ENCODE peak calls at places on chromosomes 13 and 19, in nine cellular contexts. U, F, H, L, O, Z, D, S and Q are unnamed samples.

GRCh38 chr13:108572782-108573211 is 56.6 kb upstream of the MYO16 start:
- DNase-seq in U (peak), F (no peak), H (no peak), L (no peak), O (no peak), Z (no peak), D (no peak), S (no peak), Q (no peak)

GRCh38 chr13:106536244-106537034 is 977 bp upstream of the EFNB2 start:
- DNase-seq in U (peak), F (peak), H (peak), L (peak), O (peak), Z (peak), D (peak), S (peak), Q (peak)

GRCh38 chr13:95226932-95227718 is 74.1 kb downstream of the ABCC4 start:
- DNase-seq in U (no peak), F (no peak), H (no peak), L (no peak), O (peak), Z (no peak), D (no peak), S (no peak), Q (no peak)

GRCh38 chr19:6071103-6071485 is 39.2 kb downstream of the RFX2 start:
- DNase-seq in U (peak), F (no peak), H (no peak), L (peak), O (no peak), Z (no peak), D (no peak), S (peak), Q (no peak)

GRCh38 chr19:48543121-48543710 is 8.8 kb upstream of the SULT2B1 start:
- DNase-seq in U (peak), F (peak), H (no peak), L (peak), O (no peak), Z (peak), D (no peak), S (peak), Q (no peak)

GRCh38 chr13:40379794-40380608 is 286.4 kb downstream of the FOXO1 start:
- DNase-seq in U (no peak), F (no peak), H (no peak), L (no peak), O (no peak), Z (no peak), D (no peak), S (no peak), Q (no peak)

GRCh38 chr13:68375004-68375403 is 1144.9 kb upstream of the PCDH9 start:
- DNase-seq in U (no peak), F (no peak), H (no peak), L (no peak), O (no peak), Z (no peak), D (no peak), S (no peak), Q (no peak)

GRCh38 chr19:3253270-3253669 is 28.8 kb downstream of the CELF5 start:
- DNase-seq in U (no peak), F (no peak), H (no peak), L (no peak), O (no peak), Z (no peak), D (no peak), S (no peak), Q (no peak)

GRCh38 chr13:44972956-44973581 is 16.2 kb downstream of the NUFIP1 start:
- DNase-seq in U (peak), F (peak), H (no peak), L (no peak), O (no peak), Z (no peak), D (no peak), S (peak), Q (no peak)